ENCODE peak calls at places on chromosomes 1 and 21, in nine cellular contexts. V is NCI-H345; T is dorsolateral prefrontal cortex; J is SW480; N is kidney tubule cell; O is skeletal muscle cell; S is activated CD4-positive, alpha-beta T cell treated with anti-CD3 and anti-CD28 coated beads, Interleukin-2, amount 50 U/mL, for 1 hour; G is left lung; H is HCEC 1CT. F is an unnamed sample.

GRCh38 chr21:35179990-35180557 is 131.0 kb upstream of the RUNX1 start:
- DNase-seq in V (no peak), T (no peak), J (peak; percentile 46), N (peak; percentile 80), O (peak; percentile 85), S (no peak), G (no peak), H (peak; percentile 81), F (peak; percentile 59)

GRCh38 chr1:81811757-81812371 is 11.1 kb downstream of the ADGRL2 start:
- DNase-seq in V (no peak), T (no peak), J (no peak), N (no peak), O (no peak), S (no peak), G (no peak), H (no peak), F (peak; percentile 59)

GRCh38 chr1:32082022-32082421 is 9.3 kb downstream of the TMEM39B start:
- DNase-seq in V (no peak), T (no peak), J (no peak), N (no peak), O (no peak), S (no peak), G (no peak), H (no peak), F (no peak)

GRCh38 chr1:30366199-30366598 is 357.2 kb downstream of the MATN1 start:
- DNase-seq in V (no peak), T (no peak), J (no peak), N (no peak), O (no peak), S (no peak), G (no peak), H (no peak), F (no peak)

GRCh38 chr1:2310332-2311183 is 80.8 kb downstream of the MORN1 start:
- DNase-seq in V (no peak), T (no peak), J (no peak), N (no peak), O (no peak), S (no peak), G (no peak), H (no peak), F (no peak)

GRCh38 chr1:92910081-92910480 is 51.2 kb downstream of the DIPK1A start:
- DNase-seq in V (no peak), T (no peak), J (no peak), N (no peak), O (no peak), S (no peak), G (no peak), H (peak; percentile 78), F (no peak)

GRCh38 chr1:174953657-174954435 is 45.9 kb upstream of the CACYBP start:
- DNase-seq in V (peak; percentile 91), T (no peak), J (no peak), N (no peak), O (no peak), S (no peak), G (no peak), H (no peak), F (peak; percentile 98)

GRCh38 chr1:203461717-203462116 is 13.9 kb upstream of the PRELP start:
- DNase-seq in V (peak; percentile 57), T (no peak), J (no peak), N (no peak), O (no peak), S (no peak), G (no peak), H (no peak), F (no peak)

GRCh38 chr1:218201004-218201403 is 84.1 kb upstream of the RRP15 start:
- DNase-seq in V (no peak), T (no peak), J (peak; percentile 3), N (no peak), O (no peak), S (no peak), G (no peak), H (no peak), F (no peak)

GRCh38 chr1:220369511-220369910 is 97.3 kb upstream of the RAB3GAP2 start:
- DNase-seq in V (no peak), T (no peak), J (no peak), N (no peak), O (no peak), S (no peak), G (no peak), H (no peak), F (no peak)

GRCh38 chr1:67760030-67760821 is 73.0 kb downstream of the GNG12 start:
- DNase-seq in V (peak; percentile 56), T (peak; percentile 57), J (peak; percentile 92), N (peak; percentile 84), O (no peak), S (peak; percentile 63), G (peak; percentile 44), H (peak; percentile 60), F (peak; percentile 92)

GRCh38 chr1:76374111-76374510 is 299.6 kb downstream of the ST6GALNAC3 start:
- DNase-seq in V (peak; percentile 30), T (no peak), J (no peak), N (no peak), O (peak; percentile 11), S (no peak), G (no peak), H (no peak), F (no peak)

GRCh38 chr21:36701912-36702621 is 3.2 kb downstream of the SIM2 start:
- DNase-seq in V (no peak), T (no peak), J (no peak), N (peak; percentile 79), O (no peak), S (no peak), G (no peak), H (no peak), F (no peak)

GRCh38 chr1:148334339-148335130 is 148.6 kb downstream of the PPIAL4G start:
- DNase-seq in V (peak; percentile 98), T (peak; percentile 72), J (peak; percentile 95), N (peak; percentile 99), O (peak; percentile 93), S (peak; percentile 73), G (peak; percentile 92), H (peak; percentile 96), F (peak; percentile 98)

GRCh38 chr1:205375816-205376545 is 19.3 kb upstream of the KLHDC8A start:
- DNase-seq in V (peak; percentile 6), T (no peak), J (peak; percentile 55), N (peak; percentile 42), O (no peak), S (no peak), G (no peak), H (peak; percentile 64), F (peak; percentile 91)